ENCODE peak calls at places on chromosomes 7 and 10, in eight cellular contexts. M is GM12864; C is activated T-cell treated with anti-CD3 and anti-CD28 coated beads, Interleukin-2, amount 50 U/mL, for 72 hours; H is aorta; X is PC-9; D is Kasumi-1; G is left lobe of liver; U is H7. N is an unnamed sample.

GRCh38 chr7:39688611-39689485 is 65.5 kb downstream of the RALA start:
- DNase-seq in M (no peak), C (no peak), H (no peak), X (no peak), D (no peak), G (no peak), U (no peak), N (no peak)

GRCh38 chr7:114214454-114214853 is 200.2 kb upstream of the FOXP2 start:
- DNase-seq in M (no peak), C (no peak), H (no peak), X (no peak), D (no peak), G (no peak), U (peak; percentile 4), N (no peak)

GRCh38 chr7:892648-893593 is 16.6 kb downstream of the GET4 start:
- DNase-seq in M (no peak), C (no peak), H (no peak), X (no peak), D (no peak), G (no peak), U (no peak), N (no peak)

GRCh38 chr7:143295870-143296269 is 7.7 kb downstream of the CASP2 start:
- DNase-seq in M (no peak), C (no peak), H (no peak), X (peak; percentile 49), D (no peak), G (no peak), U (no peak), N (no peak)

GRCh38 chr10:78867555-78867939 is 201.2 kb upstream of the ZMIZ1 start:
- DNase-seq in M (no peak), C (no peak), H (no peak), X (peak; percentile 15), D (no peak), G (no peak), U (peak; percentile 12), N (no peak)

GRCh38 chr7:82740246-82740848 is 296.8 kb upstream of the CACNA2D1 start:
- DNase-seq in M (no peak), C (peak; percentile 11), H (no peak), X (peak; percentile 39), D (peak; percentile 53), G (no peak), U (peak; percentile 23), N (peak; percentile 61)

GRCh38 chr10:125149278-125150047 is 10.9 kb downstream of the CTBP2 start:
- DNase-seq in M (no peak), C (no peak), H (peak; percentile 87), X (no peak), D (peak; percentile 59), G (no peak), U (no peak), N (peak; percentile 34)

GRCh38 chr7:37957236-37957970 is 37.0 kb downstream of the EPDR1 start:
- DNase-seq in M (no peak), C (no peak), H (no peak), X (no peak), D (no peak), G (no peak), U (no peak), N (no peak)

GRCh38 chr10:44962870-44963738 is 3.5 kb downstream of the RASSF4 start:
- DNase-seq in M (no peak), C (no peak), H (no peak), X (no peak), D (peak; percentile 27), G (peak; percentile 43), U (peak; percentile 73), N (peak; percentile 75)

GRCh38 chr10:21257919-21258318 is 267.6 kb downstream of the SKIDA1 start:
- DNase-seq in M (no peak), C (no peak), H (no peak), X (no peak), D (no peak), G (no peak), U (no peak), N (no peak)

GRCh38 chr7:130910949-130911944 is 177.2 kb upstream of the KLF14 start:
- DNase-seq in M (no peak), C (no peak), H (no peak), X (peak; percentile 63), D (no peak), G (no peak), U (peak; percentile 39), N (peak; percentile 46)

GRCh38 chr10:106996510-106996909 is 168.0 kb downstream of the SORCS1 start:
- DNase-seq in M (no peak), C (no peak), H (no peak), X (no peak), D (no peak), G (no peak), U (no peak), N (no peak)

GRCh38 chr7:24705481-24705954 is 51.7 kb downstream of the GSDME start:
- DNase-seq in M (no peak), C (no peak), H (no peak), X (no peak), D (peak; percentile 61), G (no peak), U (peak; percentile 13), N (no peak)

GRCh38 chr10:47082055-47082784 is 171.0 kb downstream of the PTPN20 start:
- DNase-seq in M (no peak), C (no peak), H (no peak), X (peak; percentile 58), D (no peak), G (no peak), U (no peak), N (no peak)

GRCh38 chr7:45625067-45625466 is 50.9 kb downstream of the ADCY1 start:
- DNase-seq in M (no peak), C (no peak), H (no peak), X (no peak), D (no peak), G (no peak), U (no peak), N (no peak)